ENCODE peak calls at places on chromosomes 5 and 9, in four cellular contexts. W is brain microvascular endothelial cell, L is astrocyte of the spinal cord, Z is body of pancreas. T is an unnamed sample.

GRCh38 chr5:142847898-142848790 is 78.0 kb downstream of the ARHGAP26 start:
- DNase-seq in W (no peak), L (peak), Z (no peak), T (no peak)

GRCh38 chr9:22160235-22160634 is 151.1 kb upstream of the CDKN2B start:
- DNase-seq in W (no peak), L (peak), Z (no peak), T (no peak)

GRCh38 chr5:1135696-1136525 is 24.0 kb upstream of the SLC12A7 start:
- DNase-seq in W (no peak), L (no peak), Z (no peak), T (no peak)

GRCh38 chr9:99307846-99308245 is 85.8 kb downstream of the SEC61B start:
- DNase-seq in W (no peak), L (no peak), Z (no peak), T (no peak)

GRCh38 chr5:132095077-132095744 is 21.6 kb downstream of the CSF2 start:
- DNase-seq in W (no peak), L (no peak), Z (no peak), T (no peak)

GRCh38 chr9:125747053-125747764 is at the start of gene PBX3:
- DNase-seq in W (no peak), L (peak), Z (peak), T (no peak)

GRCh38 chr5:156896545-156896944 is 46.5 kb downstream of the PPP1R2B start:
- DNase-seq in W (no peak), L (no peak), Z (no peak), T (no peak)

GRCh38 chr9:81686614-81687520 is 2.5 kb downstream of the TLE1 start:
- DNase-seq in W (peak), L (peak), Z (peak), T (peak)

GRCh38 chr5:169286572-169287325 is 14.2 kb downstream of the SLIT3 start:
- DNase-seq in W (no peak), L (no peak), Z (no peak), T (no peak)

GRCh38 chr5:141529002-141529401 is 40.1 kb downstream of the PCDHGC5 start:
- DNase-seq in W (peak), L (peak), Z (no peak), T (no peak)
- H3K4me3 ChIP-seq in W (no peak), L (no peak), Z (no peak), T (no peak)

DNA sequence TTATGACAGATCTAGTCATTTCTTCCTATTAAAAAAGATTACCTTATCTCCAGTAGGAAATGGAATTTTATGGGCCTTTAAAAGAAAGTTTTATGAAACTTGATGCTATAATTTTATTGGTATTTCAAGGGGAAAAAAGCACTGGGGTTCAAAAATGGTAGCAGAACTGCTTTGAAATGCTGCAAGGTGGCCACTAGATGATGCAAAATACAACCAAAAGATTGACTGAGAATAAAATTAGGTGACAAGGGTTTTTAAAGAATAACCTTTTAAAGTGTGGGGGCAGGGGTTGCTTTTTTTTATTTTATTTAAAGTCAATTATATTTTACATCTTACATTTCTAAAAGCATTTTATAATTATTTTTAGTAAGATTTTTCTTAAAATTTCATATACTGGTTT is 61.7 kb downstream of the KLF9 start:
- DNase-seq in W (no peak), L (peak), Z (no peak), T (no peak)
- TF ChIP-seq CTCF in W (peak), L (peak), Z (peak), T (peak)

GRCh38 chr5:93632327-93632726 is 49.3 kb downstream of the NR2F1 start:
- DNase-seq in W (no peak), L (no peak), Z (no peak), T (no peak)
- H3K4me3 ChIP-seq in W (no peak), L (no peak), Z (no peak), T (no peak)

DNA sequence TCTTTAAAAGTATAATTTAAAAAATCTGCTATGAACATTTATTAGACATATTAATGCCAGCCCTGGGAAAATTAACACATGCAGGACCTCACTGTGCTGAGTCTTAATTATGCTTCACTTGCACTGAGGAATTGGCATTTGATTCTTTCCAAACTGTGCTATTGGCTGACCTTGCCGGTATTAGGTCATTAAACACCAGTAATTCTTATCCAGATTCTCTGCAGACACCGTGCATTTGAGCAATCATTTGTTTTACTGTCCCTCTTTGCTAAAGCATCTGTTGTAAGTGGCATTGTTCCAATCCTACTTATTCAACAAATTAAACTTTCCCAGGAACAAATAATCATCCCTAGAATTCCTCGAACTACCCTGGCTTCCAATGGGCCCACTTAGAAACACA is 144.9 kb downstream of the SLC12A2 start:
- DNase-seq in W (no peak), L (peak), Z (no peak), T (peak)
- TF ChIP-seq CTCF in W (no peak), L (no peak), Z (no peak), T (no peak)

GRCh38 chr5:120852222-120852860 is 388.2 kb downstream of the PRR16 start:
- DNase-seq in W (no peak), L (no peak), Z (no peak), T (no peak)
- H3K4me3 ChIP-seq in W (no peak), L (no peak), Z (no peak), T (no peak)

GRCh38 chr9:18275313-18275990 is 198.5 kb upstream of the ADAMTSL1 start:
- DNase-seq in W (no peak), L (no peak), Z (no peak), T (no peak)

GRCh38 chr9:18274693-18275092 is 199.3 kb upstream of the ADAMTSL1 start:
- DNase-seq in W (no peak), L (peak), Z (no peak), T (peak)

GRCh38 chr9:18268381-18268780 is 205.6 kb upstream of the ADAMTSL1 start:
- DNase-seq in W (peak), L (peak), Z (no peak), T (no peak)

DNA sequence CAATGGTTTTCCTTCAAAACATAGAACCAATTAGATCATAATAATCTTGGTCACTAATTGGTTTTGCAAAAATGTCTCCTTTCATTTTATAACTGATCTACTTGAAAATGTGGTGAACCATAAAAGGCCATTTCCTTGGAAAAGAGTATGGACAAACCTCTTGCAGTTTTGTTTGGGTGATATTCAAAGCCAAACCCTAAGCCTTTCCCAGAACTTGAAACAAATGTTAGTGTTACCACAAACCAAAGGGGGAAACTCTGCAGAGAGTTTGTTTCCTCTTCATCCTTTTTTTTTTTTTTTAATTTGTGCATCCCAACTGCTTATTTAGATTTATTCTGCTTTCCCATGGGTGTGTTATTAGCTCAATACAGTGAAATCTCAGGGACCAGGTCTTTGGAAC is 204.4 kb upstream of the ADAMTSL1 start:
- DNase-seq in W (no peak), L (peak), Z (no peak), T (no peak)
- TF ChIP-seq CTCF in W (no peak), L (no peak), Z (no peak), T (no peak)

T was measured in retinal pigment epithelial cell.